ENCODE peak calls at places on chromosomes 5 and 9, in nine cellular contexts. N is activated CD4-positive, alpha-beta T cell treated with anti-CD3 and anti-CD28 coated beads, Interleukin-2, amount 50 U/mL, for 1 hour; O is AG04450; G is activated B cell treated with CpG ODN at 0.5 μM for 24 hours; T is mesothelial cell of epicardium; K is hepatic stellate cell; M is GM12865; R is endothelial cell; Z is sigmoid colon. H is an unnamed sample.

GRCh38 chr9:81584099-81584498 is 105.2 kb downstream of the TLE1 start:
- DNase-seq in T (no peak), M (no peak), K (no peak), G (no peak), N (no peak), Z (no peak), R (no peak), O (no peak), H (no peak)

GRCh38 chr5:1279443-1280151 is 15.3 kb downstream of the TERT start:
- DNase-seq in K (no peak), M (no peak), N (no peak), Z (peak), O (no peak), T (peak), G (no peak), R (no peak), H (no peak)

GRCh38 chr5:154478224-154478565 is at the start of gene HAND1:
- DNase-seq in R (peak), Z (peak), O (no peak), T (peak), G (no peak), N (no peak), M (no peak), K (peak), H (peak)

GRCh38 chr9:74132986-74133385 is 364.1 kb upstream of the RORB start:
- DNase-seq in T (no peak), K (no peak), G (no peak), R (no peak), Z (no peak), M (no peak), O (no peak), N (no peak), H (no peak)

GRCh38 chr9:9102295-9102694 is 1302.7 kb upstream of the DMAC1 start:
- DNase-seq in T (no peak), G (no peak), Z (no peak), O (no peak), R (no peak), M (no peak), N (no peak), K (no peak), H (no peak)

GRCh38 chr9:123395276-123396006 is 39.4 kb downstream of the CRB2 start:
- DNase-seq in Z (no peak), G (no peak), T (no peak), R (no peak), M (no peak), K (no peak), O (no peak), N (no peak), H (no peak)

GRCh38 chr9:34594177-34594576 is 4.7 kb upstream of the CNTFR start:
- DNase-seq in K (no peak), N (no peak), R (no peak), M (no peak), Z (no peak), G (no peak), O (no peak), T (no peak), H (no peak)

GRCh38 chr5:178786859-178787499 is 56.5 kb upstream of the ZNF354A start:
- DNase-seq in M (no peak), Z (no peak), G (no peak), T (no peak), K (peak), N (no peak), O (no peak), R (no peak), H (peak)

GRCh38 chr5:150640311-150641005 is at the start of gene SYNPO:
- DNase-seq in N (no peak), G (no peak), R (no peak), T (no peak), M (no peak), Z (peak), O (peak), K (peak), H (peak)

GRCh38 chr9:84778537-84778936 is 109.0 kb downstream of the NTRK2 start:
- DNase-seq in M (no peak), R (no peak), Z (no peak), T (no peak), N (no peak), O (no peak), G (no peak), K (no peak), H (no peak)

H was measured in HCEC 1CT.